ENCODE peak calls at places on chromosomes 5 and 9, in seven cellular contexts. W, C, H, M, E, Y and V are unnamed samples. For H3K9me3, the result is how much of the 10 kb centered on the place peaks cover.

GRCh38 chr9:137063311-137064026 is 6.9 kb downstream of the SAPCD2 start:
- DNase-seq in W (no peak), C (no peak), H (no peak), M (no peak), E (no peak), Y (no peak), V (no peak)

GRCh38 chr5:155222393-155222792 is 208.8 kb downstream of the KIF4B start:
- DNase-seq in W (no peak), C (no peak), H (no peak), M (no peak), E (no peak), Y (no peak), V (no peak)

GRCh38 chr5:90285581-90285980 is 124.0 kb downstream of the CETN3 start:
- DNase-seq in W (no peak), C (no peak), H (no peak), M (no peak), E (no peak), Y (no peak), V (no peak)

GRCh38 chr5:110258460-110258859 is 468.0 kb downstream of the TMEM232 start:
- DNase-seq in W (no peak), C (no peak), H (no peak), M (no peak), E (no peak), Y (no peak), V (peak)

GRCh38 chr9:16653491-16654407 is 216.7 kb downstream of the BNC2 start:
- DNase-seq in W (peak), C (no peak), H (no peak), M (no peak), E (peak), Y (no peak), V (no peak)

GRCh38 chr5:125536582-125536981 is 790.1 kb upstream of the ZNF608 start:
- DNase-seq in W (no peak), C (no peak), H (no peak), M (no peak), E (no peak), Y (no peak), V (no peak)

GRCh38 chr9:29214162-29214520 is 1640.9 kb upstream of the C9orf72 start:
- DNase-seq in W (no peak), C (no peak), H (peak), M (no peak), E (no peak), Y (peak), V (no peak)

GRCh38 chr9:109320734-109321448 is at the start of gene EPB41L4B:
- DNase-seq in W (peak), C (peak), H (peak), M (peak), E (peak), Y (peak), V (peak)

GRCh38 chr5:123438902-123439301 is 15.7 kb upstream of the CEP120 start:
- DNase-seq in W (peak), C (no peak), H (no peak), M (no peak), E (no peak), Y (no peak), V (no peak)

GRCh38 chr9:35563791-35564197 is 41.3 kb upstream of the TESK1 start:
- DNase-seq in W (no peak), C (no peak), H (no peak), M (no peak), E (peak), Y (peak), V (no peak)

GRCh38 chr9:68711281-68711680 is 6.2 kb downstream of the PIP5K1B start:
- DNase-seq in W (no peak), C (no peak), H (no peak), M (no peak), E (no peak), Y (no peak), V (no peak)

GRCh38 chr9:26132913-26133312 is 454.7 kb upstream of the TUSC1 start:
- DNase-seq in W (no peak), C (no peak), H (no peak), M (no peak), E (no peak), Y (no peak), V (no peak)

GRCh38 chr9:134606951-134607733 is 34.5 kb upstream of the COL5A1 start:
- DNase-seq in W (no peak), C (no peak), H (no peak), M (peak), E (peak), Y (peak), V (no peak)

GRCh38 chr9:129330711-129331279 is 152.7 kb upstream of the IER5L start:
- DNase-seq in W (no peak), C (no peak), H (no peak), M (no peak), E (no peak), Y (no peak), V (no peak)

GRCh38 chr5:43007911-43008368 is 32.2 kb downstream of the ANXA2R start:
- DNase-seq in W (peak), C (peak), H (peak), M (peak), E (peak), Y (peak), V (peak)

GRCh38 chr5:431001-431710 is 11.8 kb upstream of the EXOC3 start:
- DNase-seq in W (peak), C (no peak), H (peak), M (no peak), E (no peak), Y (peak), V (peak)

GRCh38 chr5:169577966-169578365 is 5.6 kb upstream of the SPDL1 start:
- DNase-seq in W (no peak), C (no peak), H (no peak), M (no peak), E (no peak), Y (no peak), V (no peak)

GRCh38 chr5:83470920-83471404 is 582 bp upstream of the VCAN start:
- DNase-seq in W (no peak), C (no peak), H (no peak), M (no peak), E (no peak), Y (no peak), V (no peak)

GRCh38 chr5:79237735-79238560 is 2.0 kb downstream of the JMY start:
- DNase-seq in W (no peak), C (no peak), H (no peak), M (no peak), E (no peak), Y (no peak), V (no peak)

GRCh38 chr9:21656776-21657637 is 145.4 kb upstream of the MTAP start:
- DNase-seq in W (no peak), C (no peak), H (no peak), M (no peak), E (no peak), Y (no peak), V (no peak)

GRCh38 chr5:170584446-170584845 is 80.6 kb downstream of the KCNIP1 start:
- DNase-seq in W (no peak), C (no peak), H (no peak), M (no peak), E (no peak), Y (no peak), V (no peak)

GRCh38 chr9:135100241-135101067 is 13.0 kb downstream of the OLFM1 start:
- DNase-seq in W (no peak), C (no peak), H (no peak), M (no peak), E (no peak), Y (no peak), V (no peak)

GRCh38 chr9:77132991-77133390 is 44.3 kb upstream of the VPS13A start:
- DNase-seq in W (no peak), C (no peak), H (no peak), M (no peak), E (no peak), Y (no peak), V (no peak)

GRCh38 chr5:181044662-181045305 is 4.7 kb downstream of the BTNL9 start:
- DNase-seq in W (no peak), C (no peak), H (no peak), M (peak), E (no peak), Y (no peak), V (no peak)

GRCh38 chr5:5340206-5340729 is 82.2 kb upstream of the ICE1 start:
- DNase-seq in W (peak), C (no peak), H (peak), M (peak), E (peak), Y (peak), V (no peak)

GRCh38 chr5:140136624-140137023 is 10.9 kb downstream of the IGIP start:
- DNase-seq in W (no peak), C (no peak), H (no peak), M (no peak), E (no peak), Y (no peak), V (no peak)

GRCh38 chr9:136996361-136997281 is at the start of gene CLIC3:
- DNase-seq in W (peak), C (no peak), H (peak), M (no peak), E (peak), Y (peak), V (peak)

GRCh38 chr5:97094579-97095317 is 47.7 kb downstream of the LIX1 start:
- DNase-seq in W (no peak), C (no peak), H (no peak), M (no peak), E (no peak), Y (no peak), V (no peak)

GRCh38 chr9:91817493-91818225 is 132.4 kb downstream of the ROR2 start:
- DNase-seq in W (no peak), C (no peak), H (no peak), M (no peak), E (peak), Y (no peak), V (no peak)

GRCh38 chr5:34717426-34718327 is 61.5 kb downstream of the RAI14 start:
- DNase-seq in W (no peak), C (no peak), H (no peak), M (no peak), E (no peak), Y (no peak), V (no peak)

GRCh38 chr9:97307091-97307490 is 368 bp upstream of the CCDC180 start:
- DNase-seq in W (peak), C (peak), H (no peak), M (no peak), E (peak), Y (peak), V (peak)

GRCh38 chr9:79080536-79080935 is 491.2 kb upstream of the TLE4 start:
- DNase-seq in W (no peak), C (no peak), H (no peak), M (no peak), E (no peak), Y (no peak), V (no peak)

GRCh38 chr9:96460470-96460869 is 10.5 kb downstream of the HABP4 start:
- DNase-seq in W (no peak), C (no peak), H (no peak), M (no peak), E (no peak), Y (no peak), V (no peak)

GRCh38 chr9:37029304-37029775 is 4.7 kb downstream of the PAX5 start:
- DNase-seq in W (no peak), C (no peak), H (no peak), M (no peak), E (no peak), Y (no peak), V (peak)

GRCh38 chr5:73095564-73096238 is 24.7 kb upstream of the TMEM171 start:
- DNase-seq in W (no peak), C (no peak), H (no peak), M (no peak), E (no peak), Y (no peak), V (no peak)

GRCh38 chr5:77301447-77301878 is 91.0 kb downstream of the PDE8B start:
- DNase-seq in W (no peak), C (no peak), H (no peak), M (no peak), E (no peak), Y (no peak), V (no peak)

GRCh38 chr5:28216939-28217360 is 1178.6 kb upstream of the CDH9 start:
- DNase-seq in W (no peak), C (no peak), H (no peak), M (no peak), E (no peak), Y (no peak), V (no peak)

GRCh38 chr9:89985078-89985477 is 380.3 kb downstream of the GADD45G start:
- DNase-seq in W (no peak), C (no peak), H (no peak), M (no peak), E (no peak), Y (no peak), V (no peak)

GRCh38 chr5:143004361-143004802 is 234.2 kb downstream of the ARHGAP26 start:
- DNase-seq in W (no peak), C (no peak), H (no peak), M (no peak), E (no peak), Y (no peak), V (no peak)
- TF ChIP-seq POLR2A in W (no peak), C (no peak), H (no peak), M (no peak), E (no peak), Y (no peak), V (no peak)

GRCh38 chr5:37549411-37549810 is 170.3 kb downstream of the WDR70 start:
- DNase-seq in W (no peak), C (no peak), H (no peak), M (no peak), E (no peak), Y (no peak), V (no peak)

GRCh38 chr5:37554938-37555337 is 175.8 kb downstream of the WDR70 start:
- DNase-seq in W (no peak), C (no peak), H (no peak), M (no peak), E (no peak), Y (no peak), V (no peak)

GRCh38 chr5:37554403-37554739 is 175.3 kb downstream of the WDR70 start:
- DNase-seq in W (no peak), C (no peak), H (no peak), M (no peak), E (no peak), Y (no peak), V (no peak)

GRCh38 chr5:37553720-37554402 is 174.7 kb downstream of the WDR70 start:
- DNase-seq in W (no peak), C (no peak), H (no peak), M (no peak), E (no peak), Y (no peak), V (no peak)

DNA sequence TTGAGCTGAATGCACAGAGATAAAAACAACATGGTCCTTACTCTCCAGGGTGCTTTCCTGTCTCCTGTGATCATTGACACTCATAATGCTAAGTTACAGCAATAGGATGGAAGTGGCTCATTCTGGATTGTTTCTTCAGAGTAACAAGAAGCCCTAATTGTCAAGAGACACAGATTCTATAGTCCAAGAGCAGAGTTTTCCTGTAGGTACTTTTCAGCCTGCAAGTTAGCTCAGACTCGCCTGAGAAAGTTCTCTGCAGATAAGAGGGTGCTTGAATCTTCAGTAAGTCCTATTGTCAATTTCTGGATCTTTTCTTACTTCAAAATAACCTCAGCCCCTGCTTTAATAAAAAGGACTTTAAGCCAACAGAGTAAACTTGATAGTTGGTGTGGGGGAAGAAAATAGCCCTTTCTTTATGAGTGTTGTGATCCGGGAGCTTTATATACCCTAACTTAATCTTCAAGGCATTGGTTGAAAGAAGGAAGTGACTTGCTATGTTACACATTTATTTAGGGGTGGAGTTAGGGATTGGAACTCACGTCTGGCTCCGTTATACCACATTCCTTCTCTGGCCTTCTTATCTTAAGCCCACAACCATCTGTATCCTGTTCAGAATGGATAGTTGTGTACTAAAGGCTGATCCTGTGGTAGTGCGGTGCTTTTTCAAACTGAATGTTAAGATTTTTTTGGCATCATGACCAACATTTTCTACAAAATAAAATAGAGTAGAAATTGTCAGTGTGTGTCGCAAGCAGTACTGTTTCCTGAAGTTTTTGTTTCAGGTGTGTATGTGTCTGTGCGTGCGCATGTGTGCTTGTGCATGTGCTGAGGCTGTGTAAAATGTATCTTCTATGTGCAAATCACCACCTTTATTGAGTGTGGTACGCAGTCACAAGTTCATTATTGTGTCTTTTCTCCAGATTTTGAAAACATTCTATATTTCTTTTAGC is 173.9 kb downstream of the WDR70 start:
- DNase-seq in W (no peak), C (no peak), H (no peak), M (no peak), E (no peak), Y (no peak), V (no peak)
- TF ChIP-seq EP300 in W (no peak), C (no peak), H (no peak), M (no peak), E (no peak), Y (no peak), V (no peak)

GRCh38 chr9:85298434-85298833 is 443.3 kb downstream of the AGTPBP1 start:
- DNase-seq in W (no peak), C (no peak), H (no peak), M (no peak), E (no peak), Y (no peak), V (no peak)
- H3K9me3 ChIP-seq in W (under half), C (under half), H (under half), M (under half), E (under half), Y (under half), V (under half)

DNA sequence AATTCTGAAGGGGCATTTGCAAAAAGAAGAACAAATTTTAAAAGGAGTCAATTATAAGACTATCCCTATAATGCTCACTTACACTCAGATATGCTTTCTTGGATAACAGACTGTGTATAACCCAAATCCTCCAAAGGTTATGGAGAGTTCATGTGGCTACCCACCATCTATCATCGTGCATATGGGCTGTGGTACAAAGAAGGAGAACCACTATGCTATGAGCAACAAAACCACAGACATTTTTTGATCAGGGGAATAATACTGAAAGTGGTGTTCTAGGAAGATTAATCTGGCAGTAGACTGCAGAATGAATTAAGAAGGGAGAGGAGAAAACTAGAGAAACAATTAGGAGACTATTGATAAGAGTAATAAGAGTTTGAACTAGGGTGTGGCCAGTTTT is 16.8 kb downstream of the NR3C1 start:
- DNase-seq in W (no peak), C (no peak), H (no peak), M (no peak), E (no peak), Y (no peak), V (no peak)
- TF ChIP-seq POLR2A in W (no peak), C (no peak), H (no peak), M (no peak), E (no peak), Y (no peak), V (no peak)

GRCh38 chr5:67606586-67606947 is 410.0 kb upstream of the CD180 start:
- DNase-seq in W (no peak), C (no peak), H (no peak), M (no peak), E (no peak), Y (no peak), V (no peak)
- TF ChIP-seq EP300 in W (no peak), C (no peak), H (no peak), M (no peak), E (no peak), Y (no peak), V (no peak)

GRCh38 chr5:141355641-141356040 is 820 bp downstream of the PCDHGA4 start:
- DNase-seq in W (no peak), C (no peak), H (no peak), M (no peak), E (no peak), Y (no peak), V (no peak)
- H3K9me3 ChIP-seq in W (half or more), C (half or more), H (half or more), M (half or more), E (under half), Y (half or more), V (half or more)

GRCh38 chr5:134524826-134525686 is at the start of gene JADE2:
- DNase-seq in W (peak), C (peak), H (peak), M (peak), E (peak), Y (peak), V (peak)
- TF ChIP-seq POLR2A in W (peak), C (no peak), H (peak), M (no peak), E (peak), Y (no peak), V (no peak)

GRCh38 chr5:68271124-68271523 is 55.6 kb downstream of the PIK3R1 start:
- DNase-seq in W (no peak), C (no peak), H (no peak), M (no peak), E (no peak), Y (no peak), V (no peak)

GRCh38 chr5:68276740-68277139 is 61.2 kb downstream of the PIK3R1 start:
- DNase-seq in W (no peak), C (no peak), H (no peak), M (no peak), E (no peak), Y (no peak), V (no peak)

GRCh38 chr5:68272289-68272688 is 56.7 kb downstream of the PIK3R1 start:
- DNase-seq in W (no peak), C (no peak), H (no peak), M (no peak), E (no peak), Y (no peak), V (no peak)

GRCh38 chr5:68274847-68275700 is 59.5 kb downstream of the PIK3R1 start:
- DNase-seq in W (no peak), C (no peak), H (no peak), M (no peak), E (no peak), Y (no peak), V (no peak)

DNA sequence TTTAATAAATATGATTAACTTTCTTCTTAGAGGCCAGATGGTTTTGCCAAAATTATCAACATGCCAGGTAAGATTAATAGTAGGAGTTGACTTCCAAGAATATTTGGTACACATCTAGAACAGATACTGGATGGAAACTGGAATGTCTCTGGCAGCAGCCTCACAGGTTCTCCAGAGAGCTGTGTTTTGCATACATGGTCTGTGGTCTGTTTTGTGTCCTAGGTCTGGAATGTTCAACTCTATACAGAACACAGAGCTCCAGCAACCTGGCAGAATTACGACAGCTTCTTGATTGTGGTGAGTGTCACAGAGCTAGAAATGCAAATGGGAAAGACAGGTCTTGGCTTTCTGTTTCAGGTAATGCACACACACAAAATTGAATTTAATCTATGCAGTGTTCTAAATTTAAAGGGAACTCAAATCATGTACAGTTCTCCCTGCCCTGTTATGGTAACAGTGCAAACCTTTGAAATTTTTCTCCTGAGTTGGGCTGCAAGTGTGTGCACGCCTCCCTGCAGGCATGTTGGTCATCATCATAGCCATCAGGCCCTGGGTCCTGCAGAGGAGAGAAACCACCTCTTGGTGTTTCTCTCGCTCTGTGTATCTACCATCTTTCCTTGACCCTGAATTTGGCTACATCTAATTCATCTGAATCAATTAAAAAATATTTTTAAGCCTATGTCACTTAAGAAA is 58.3 kb downstream of the PIK3R1 start:
- DNase-seq in W (no peak), C (no peak), H (no peak), M (no peak), E (no peak), Y (no peak), V (no peak)
- TF ChIP-seq EP300 in W (peak), C (no peak), H (no peak), M (no peak), E (no peak), Y (no peak), V (no peak)